ENCODE peak calls at places on chromosomes 4 and X, in eight cellular contexts. S, V, B, A, O, Q, Y and C are unnamed samples. For H3K4me1, the result is how much of the 10 kb centered on the place peaks cover.

GRCh38 chr4:100486496-100486895 is 31.3 kb downstream of the EMCN start:
- DNase-seq in S (no peak), V (no peak), B (no peak), A (no peak), O (no peak), Q (no peak), Y (no peak), C (no peak)

GRCh38 chr4:113849771-113850170 is 88.2 kb upstream of the CAMK2D start:
- DNase-seq in S (no peak), V (no peak), B (peak), A (peak), O (peak), Q (no peak), Y (no peak), C (no peak)

GRCh38 chrX:115232933-115233496 is 881 bp downstream of the LRCH2 start:
- DNase-seq in S (no peak), V (no peak), B (peak), A (no peak), O (no peak), Q (no peak), Y (no peak), C (no peak)

GRCh38 chr4:181822005-181822375 is 421.2 kb upstream of the TENM3 start:
- DNase-seq in S (no peak), V (no peak), B (no peak), A (peak), O (no peak), Q (no peak), Y (no peak), C (no peak)

GRCh38 chr4:40949701-40950100 is 199.9 kb downstream of the NSUN7 start:
- DNase-seq in S (no peak), V (no peak), B (no peak), A (no peak), O (no peak), Q (no peak), Y (no peak), C (no peak)

GRCh38 chr4:145618210-145618911 is 824 bp upstream of the MMAA start:
- DNase-seq in S (no peak), V (peak), B (no peak), A (peak), O (peak), Q (no peak), Y (peak), C (no peak)

GRCh38 chrX:114717921-114718320 is 134.0 kb downstream of the HTR2C start:
- DNase-seq in S (no peak), V (no peak), B (no peak), A (no peak), O (no peak), Q (no peak), Y (no peak), C (no peak)

GRCh38 chr4:89248879-89249281 is 58.7 kb downstream of the GPRIN3 start:
- DNase-seq in S (no peak), V (no peak), B (no peak), A (no peak), O (no peak), Q (no peak), Y (no peak), C (no peak)

GRCh38 chr4:152943673-152944072 is 7.5 kb downstream of the FHDC1 start:
- DNase-seq in S (no peak), V (peak), B (no peak), A (no peak), O (no peak), Q (peak), Y (no peak), C (no peak)

GRCh38 chr4:155207534-155208257 is 740 bp upstream of the NPY2R start:
- DNase-seq in S (no peak), V (no peak), B (peak), A (no peak), O (no peak), Q (no peak), Y (peak), C (no peak)

GRCh38 chrX:24245201-24245600 is 68.7 kb downstream of the SUPT20HL2 start:
- DNase-seq in S (no peak), V (no peak), B (no peak), A (no peak), O (no peak), Q (no peak), Y (no peak), C (peak)

GRCh38 chr4:140243345-140243753 is 89.4 kb upstream of the MAML3 start:
- DNase-seq in S (no peak), V (no peak), B (peak), A (no peak), O (no peak), Q (peak), Y (peak), C (no peak)

GRCh38 chrX:118459494-118459893 is 36.1 kb upstream of the DOCK11 start:
- DNase-seq in S (no peak), V (peak), B (peak), A (no peak), O (no peak), Q (no peak), Y (no peak), C (no peak)

GRCh38 chr4:105966046-105966445 is 70.8 kb downstream of the NPNT start:
- DNase-seq in S (no peak), V (no peak), B (peak), A (no peak), O (no peak), Q (no peak), Y (no peak), C (no peak)

GRCh38 chr4:84420608-84421007 is 78.5 kb downstream of the NKX6-1 start:
- DNase-seq in S (no peak), V (no peak), B (no peak), A (no peak), O (no peak), Q (no peak), Y (no peak), C (no peak)

GRCh38 chr4:163679189-163679588 is 184.7 kb downstream of the TMA16 start:
- DNase-seq in S (no peak), V (no peak), B (no peak), A (no peak), O (no peak), Q (no peak), Y (no peak), C (no peak)

GRCh38 chrX:120446503-120446902 is 22.6 kb downstream of the LAMP2 start:
- DNase-seq in S (no peak), V (no peak), B (peak), A (no peak), O (no peak), Q (no peak), Y (no peak), C (no peak)

GRCh38 chr4:4284827-4285618 is 4.9 kb downstream of the LYAR start:
- DNase-seq in S (no peak), V (no peak), B (no peak), A (no peak), O (peak), Q (no peak), Y (peak), C (no peak)

GRCh38 chr4:15040916-15041463 is 38.7 kb downstream of the CPEB2 start:
- DNase-seq in S (no peak), V (no peak), B (no peak), A (no peak), O (no peak), Q (no peak), Y (no peak), C (no peak)

GRCh38 chr4:14841801-14842748 is 160.2 kb upstream of the CPEB2 start:
- DNase-seq in S (no peak), V (no peak), B (no peak), A (no peak), O (no peak), Q (no peak), Y (peak), C (no peak)

GRCh38 chr4:67779631-67780030 is 25.4 kb upstream of the GNRHR start:
- DNase-seq in S (no peak), V (no peak), B (no peak), A (no peak), O (no peak), Q (no peak), Y (no peak), C (no peak)

GRCh38 chrX:101658661-101659477 is 781 bp downstream of the ARMCX2 start:
- DNase-seq in S (no peak), V (peak), B (peak), A (peak), O (peak), Q (peak), Y (peak), C (peak)

GRCh38 chr4:98232202-98232601 is 29.0 kb upstream of the RAP1GDS1 start:
- DNase-seq in S (no peak), V (no peak), B (peak), A (peak), O (no peak), Q (no peak), Y (no peak), C (no peak)

GRCh38 chr4:133584714-133585113 is 435.6 kb downstream of the PCDH10 start:
- DNase-seq in S (no peak), V (no peak), B (no peak), A (no peak), O (no peak), Q (no peak), Y (no peak), C (no peak)

GRCh38 chrX:24149346-24150050 is at the start of gene ZFX:
- DNase-seq in S (no peak), V (no peak), B (peak), A (peak), O (peak), Q (peak), Y (peak), C (peak)

GRCh38 chrX:1524874-1525582 is 12.0 kb downstream of the P2RY8 start:
- DNase-seq in S (no peak), V (no peak), B (no peak), A (no peak), O (no peak), Q (no peak), Y (no peak), C (no peak)

GRCh38 chrX:38880460-38880859 is 79.2 kb downstream of the MID1IP1 start:
- DNase-seq in S (no peak), V (no peak), B (peak), A (no peak), O (no peak), Q (no peak), Y (no peak), C (no peak)

GRCh38 chrX:23202316-23202715 is 132.3 kb upstream of the PTCHD1 start:
- DNase-seq in S (no peak), V (no peak), B (no peak), A (no peak), O (no peak), Q (no peak), Y (no peak), C (no peak)

GRCh38 chr4:168475745-168476144 is 4.5 kb downstream of the DDX60L start:
- DNase-seq in S (no peak), V (no peak), B (no peak), A (no peak), O (no peak), Q (no peak), Y (no peak), C (no peak)

GRCh38 chrX:80648023-80648422 is 161.7 kb downstream of the BRWD3 start:
- DNase-seq in S (no peak), V (no peak), B (peak), A (no peak), O (no peak), Q (no peak), Y (no peak), C (no peak)

GRCh38 chr4:144667500-144667899 is 21.5 kb downstream of the HHIP start:
- DNase-seq in S (no peak), V (no peak), B (peak), A (no peak), O (no peak), Q (no peak), Y (no peak), C (no peak)

GRCh38 chr4:88672987-88673386 is 24.6 kb downstream of the NAP1L5 start:
- DNase-seq in S (no peak), V (no peak), B (peak), A (no peak), O (peak), Q (no peak), Y (no peak), C (no peak)

GRCh38 chrX:9166566-9166909 is 132.6 kb upstream of the FAM9B start:
- DNase-seq in S (no peak), V (no peak), B (no peak), A (no peak), O (no peak), Q (no peak), Y (no peak), C (no peak)

GRCh38 chrX:122878269-122878668 is 305.8 kb upstream of the GRIA3 start:
- DNase-seq in S (no peak), V (no peak), B (no peak), A (no peak), O (no peak), Q (no peak), Y (no peak), C (no peak)

GRCh38 chrX:53224860-53225797 is at the start of gene KDM5C:
- DNase-seq in S (peak), V (peak), B (peak), A (peak), O (peak), Q (peak), Y (peak), C (peak)
- TF ChIP-seq POLR2A in S (peak), V (no peak), B (peak), A (peak), O (peak), Q (peak), Y (peak), C (no peak)

GRCh38 chrX:130994671-130995070 is 63.5 kb upstream of the ARHGAP36 start:
- DNase-seq in S (no peak), V (peak), B (peak), A (no peak), O (no peak), Q (no peak), Y (no peak), C (no peak)

GRCh38 chrX:130995351-130995967 is 62.7 kb upstream of the ARHGAP36 start:
- DNase-seq in S (no peak), V (no peak), B (no peak), A (no peak), O (no peak), Q (no peak), Y (no peak), C (no peak)

GRCh38 chrX:130999360-130999759 is 58.8 kb upstream of the ARHGAP36 start:
- DNase-seq in S (no peak), V (no peak), B (no peak), A (no peak), O (no peak), Q (no peak), Y (no peak), C (no peak)
- TF ChIP-seq CTCF in S (no peak), V (no peak), B (no peak), A (no peak), O (no peak), Q (no peak), Y (no peak), C (no peak)

GRCh38 chr4:53847935-53848334 is 216.5 kb downstream of the CHIC2 start:
- DNase-seq in S (no peak), V (no peak), B (no peak), A (no peak), O (no peak), Q (no peak), Y (peak), C (no peak)
- H3K4me1 ChIP-seq in S (under half), V (under half), B (under half), A (under half), O (under half), Q (under half), Y (under half), C (under half)

DNA sequence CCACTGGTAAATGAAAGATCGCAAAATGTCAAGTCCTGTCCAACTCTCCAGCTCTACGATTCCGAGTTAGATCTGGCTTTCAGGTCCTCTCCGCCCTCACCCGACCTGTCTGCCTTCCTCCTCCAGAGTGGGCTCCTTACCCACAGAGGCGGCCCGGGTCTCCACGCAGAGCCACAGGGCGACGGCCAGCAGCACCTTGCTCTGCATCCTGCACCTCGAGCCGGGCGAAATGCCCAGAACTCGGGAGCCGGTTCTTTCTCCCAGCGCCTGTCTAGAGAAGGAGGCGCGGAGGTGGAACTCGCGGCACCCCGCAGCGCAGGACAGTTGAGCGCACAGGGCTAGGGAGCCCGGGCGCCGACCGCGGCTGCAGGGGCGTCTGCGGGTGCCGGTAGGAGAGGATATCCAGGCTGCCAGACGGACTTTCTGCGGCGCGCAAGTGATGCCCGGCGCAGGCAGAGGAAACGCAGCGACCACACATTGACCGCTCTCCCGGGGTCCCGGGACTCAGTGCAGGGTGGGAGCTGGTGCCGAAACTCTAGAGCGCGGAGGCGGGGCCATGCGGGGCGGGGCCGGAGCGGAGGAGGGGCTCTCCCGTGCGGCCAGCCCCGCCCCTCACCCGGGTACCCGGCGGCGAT is at the start of gene KDR:
- DNase-seq in S (no peak), V (no peak), B (peak), A (no peak), O (peak), Q (peak), Y (no peak), C (no peak)
- TF ChIP-seq POLR2A in S (no peak), V (no peak), B (peak), A (no peak), O (peak), Q (peak), Y (no peak), C (no peak)

DNA sequence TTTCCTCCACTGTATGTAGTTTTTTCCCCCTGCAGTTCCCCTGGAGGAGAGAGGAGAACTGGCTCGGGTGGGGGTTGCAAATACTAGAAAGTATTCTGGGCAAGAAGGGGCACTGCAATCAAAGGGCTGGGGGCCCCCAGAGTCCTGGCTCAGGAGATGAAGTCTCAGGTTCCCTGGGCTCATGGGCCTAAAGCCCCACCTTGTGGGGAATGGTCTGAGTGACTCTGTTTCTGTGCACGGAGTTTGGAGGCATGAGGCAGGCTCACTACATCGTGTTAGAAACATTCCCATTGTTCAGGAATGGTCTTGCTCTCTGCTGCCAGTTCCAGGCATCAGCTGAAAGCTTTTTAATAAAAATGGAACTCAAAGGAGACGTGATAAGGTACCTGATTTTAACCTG is 122.5 kb downstream of the TMEM164 start:
- DNase-seq in S (no peak), V (no peak), B (peak), A (no peak), O (no peak), Q (no peak), Y (no peak), C (no peak)
- TF ChIP-seq CTCF in S (no peak), V (no peak), B (peak), A (no peak), O (no peak), Q (no peak), Y (no peak), C (no peak)

DNA sequence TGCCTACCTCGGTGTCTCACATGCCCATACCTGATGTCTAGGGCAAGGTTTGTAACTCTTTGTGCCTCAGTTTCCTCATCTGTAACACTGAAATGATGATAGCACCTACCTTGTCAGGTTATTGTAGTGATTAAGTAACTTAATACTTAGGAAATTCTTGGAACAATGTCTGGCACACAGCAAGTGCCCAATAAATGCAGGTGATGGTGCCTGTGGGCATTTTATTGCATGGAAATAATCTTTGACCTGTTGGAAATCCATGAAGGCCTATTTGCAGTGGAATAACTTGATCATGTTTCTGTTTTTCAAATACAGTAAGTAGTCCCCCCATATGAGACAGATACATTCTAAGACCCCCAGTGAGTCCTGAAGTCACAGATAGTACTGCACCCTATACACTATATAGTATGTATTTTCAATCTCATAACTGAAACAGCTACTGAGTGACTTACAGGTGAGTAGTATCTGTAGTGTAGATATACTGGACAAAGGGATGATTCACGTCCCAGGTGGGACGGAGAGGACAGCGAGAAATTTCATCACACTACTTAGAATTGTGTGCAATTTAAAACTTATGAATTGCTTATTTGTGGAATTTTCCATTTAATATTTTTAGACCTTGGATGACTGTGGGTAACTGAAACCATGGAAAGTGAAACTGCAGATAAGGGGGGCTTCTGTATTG is 42.1 kb downstream of the AFF1 start:
- DNase-seq in S (no peak), V (no peak), B (no peak), A (no peak), O (no peak), Q (no peak), Y (no peak), C (no peak)
- H3K4me1 ChIP-seq in S (under half), V (under half), B (under half), A (under half), O (under half), Q (under half), Y (under half), C (under half)

DNA sequence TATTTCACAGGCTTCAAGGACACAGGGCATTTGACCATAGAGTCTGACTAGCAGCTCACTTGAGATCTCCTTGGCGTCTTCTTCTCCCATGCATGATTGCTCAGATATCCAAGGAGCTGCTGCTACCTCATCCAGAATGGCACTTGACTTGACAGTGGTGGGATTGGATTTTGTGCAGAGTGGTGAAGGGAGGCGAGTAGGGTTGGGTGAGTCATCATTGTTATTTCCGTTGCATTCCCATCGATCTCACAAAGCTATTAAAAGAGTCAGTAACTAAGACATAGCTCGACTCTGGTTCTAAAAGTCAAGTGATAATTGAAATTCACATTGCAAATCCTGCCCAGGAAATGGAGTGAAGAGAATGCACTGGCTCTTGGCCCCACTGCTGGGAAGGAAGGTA is 27.7 kb downstream of the NHSL2 start:
- DNase-seq in S (no peak), V (no peak), B (no peak), A (no peak), O (no peak), Q (no peak), Y (no peak), C (no peak)
- TF ChIP-seq POLR2A in S (no peak), V (no peak), B (no peak), A (no peak), O (no peak), Q (no peak), Y (no peak), C (no peak)